ENCODE peak calls at places on chromosomes 2 and 18, in seven cellular contexts. C is IMR-90, Y is colonic mucosa, B is endothelial cell of umbilical vein, L is Peyer's patch, S is BJ, F is K562. M is an unnamed sample.

GRCh38 chr18:25456284-25456683 is 104.3 kb upstream of the ZNF521 start:
- DNase-seq in C (no peak), Y (no peak), B (peak; percentile 28), L (no peak), S (no peak), F (peak; percentile 44), M (no peak)

GRCh38 chr18:23401400-23402347 is 51.4 kb upstream of the RIOK3 start:
- DNase-seq in C (peak; percentile 73), Y (peak; percentile 51), B (peak; percentile 97), L (no peak), S (no peak), F (no peak), M (no peak)

GRCh38 chr2:217714268-217714643 is 288.5 kb downstream of the TNS1 start:
- DNase-seq in C (peak; percentile 56), Y (no peak), B (peak; percentile 11), L (no peak), S (no peak), F (no peak), M (no peak)

GRCh38 chr2:139790807-139791206 is 1010.6 kb upstream of the NXPH2 start:
- DNase-seq in C (no peak), Y (no peak), B (peak; percentile 45), L (no peak), S (no peak), F (no peak), M (no peak)

GRCh38 chr2:28357948-28358667 is 34.5 kb upstream of the FOSL2 start:
- DNase-seq in C (no peak), Y (no peak), B (no peak), L (no peak), S (no peak), F (peak; percentile 43), M (no peak)

GRCh38 chr2:120770641-120771040 is 35.0 kb downstream of the GLI2 start:
- DNase-seq in C (no peak), Y (no peak), B (no peak), L (no peak), S (no peak), F (no peak), M (no peak)

GRCh38 chr2:173881466-173881865 is 83.7 kb downstream of the SP3 start:
- DNase-seq in C (peak; percentile 7), Y (peak; percentile 29), B (peak; percentile 49), L (no peak), S (no peak), F (peak; percentile 28), M (no peak)

GRCh38 chr2:108412995-108413726 is 35.4 kb downstream of the SULT1C4 start:
- DNase-seq in C (peak; percentile 91), Y (no peak), B (no peak), L (no peak), S (peak; percentile 89), F (peak; percentile 44), M (no peak)

GRCh38 chr2:61950133-61950560 is 44.7 kb downstream of the COMMD1 start:
- DNase-seq in C (peak; percentile 8), Y (no peak), B (no peak), L (no peak), S (no peak), F (no peak), M (no peak)

GRCh38 chr2:176018708-176019107 is 16.6 kb upstream of the LNPK start:
- DNase-seq in C (no peak), Y (no peak), B (no peak), L (no peak), S (no peak), F (peak; percentile 54), M (no peak)

GRCh38 chr2:109382236-109382930 is 231.4 kb downstream of the SEPTIN10 start:
- DNase-seq in C (peak; percentile 20), Y (no peak), B (no peak), L (no peak), S (no peak), F (no peak), M (no peak)

GRCh38 chr2:226799976-226800940 is 638 bp upstream of the IRS1 start:
- DNase-seq in C (peak; percentile 23), Y (peak; percentile 56), B (no peak), L (peak; percentile 51), S (no peak), F (no peak), M (no peak)

GRCh38 chr2:177261115-177261779 is 3.3 kb downstream of the NFE2L2 start:
- DNase-seq in C (no peak), Y (peak; percentile 16), B (no peak), L (no peak), S (no peak), F (no peak), M (no peak)

GRCh38 chr2:128304330-128304714 is 14.3 kb downstream of the HS6ST1 start:
- DNase-seq in C (no peak), Y (no peak), B (no peak), L (no peak), S (no peak), F (no peak), M (no peak)

GRCh38 chr2:216078776-216079175 is 2.8 kb downstream of the PECR start:
- DNase-seq in C (no peak), Y (no peak), B (no peak), L (no peak), S (no peak), F (no peak), M (no peak)

GRCh38 chr2:73339171-73339678 is 45.9 kb upstream of the EGR4 start:
- DNase-seq in C (no peak), Y (no peak), B (no peak), L (no peak), S (no peak), F (no peak), M (no peak)

GRCh38 chr2:131646669-131647297 is 119.1 kb downstream of the CCDC74A start:
- DNase-seq in C (no peak), Y (no peak), B (no peak), L (no peak), S (no peak), F (no peak), M (no peak)

GRCh38 chr2:5696351-5696740 is 4.2 kb downstream of the SOX11 start:
- DNase-seq in C (peak; percentile 27), Y (no peak), B (no peak), L (no peak), S (no peak), F (no peak), M (peak; percentile 19)

GRCh38 chr18:48540329-48541025 is 1.6 kb downstream of the CTIF start:
- DNase-seq in C (peak; percentile 58), Y (peak; percentile 84), B (peak; percentile 69), L (peak; percentile 34), S (no peak), F (peak; percentile 79), M (no peak)

GRCh38 chr18:13684546-13684945 is 41.8 kb downstream of the FAM210A start:
- DNase-seq in C (no peak), Y (no peak), B (no peak), L (no peak), S (no peak), F (no peak), M (no peak)

GRCh38 chr2:17539993-17540812 is at the start of gene VSNL1:
- DNase-seq in C (peak; percentile 68), Y (peak; percentile 86), B (peak; percentile 27), L (peak; percentile 16), S (no peak), F (peak; percentile 37), M (no peak)

GRCh38 chr2:15303874-15304273 is 257.3 kb downstream of the NBAS start:
- DNase-seq in C (no peak), Y (no peak), B (no peak), L (no peak), S (no peak), F (peak; percentile 39), M (no peak)

GRCh38 chr2:159083601-159084000 is 115.2 kb downstream of the TANC1 start:
- DNase-seq in C (peak; percentile 78), Y (no peak), B (peak; percentile 31), L (no peak), S (peak; percentile 59), F (no peak), M (no peak)

DNA sequence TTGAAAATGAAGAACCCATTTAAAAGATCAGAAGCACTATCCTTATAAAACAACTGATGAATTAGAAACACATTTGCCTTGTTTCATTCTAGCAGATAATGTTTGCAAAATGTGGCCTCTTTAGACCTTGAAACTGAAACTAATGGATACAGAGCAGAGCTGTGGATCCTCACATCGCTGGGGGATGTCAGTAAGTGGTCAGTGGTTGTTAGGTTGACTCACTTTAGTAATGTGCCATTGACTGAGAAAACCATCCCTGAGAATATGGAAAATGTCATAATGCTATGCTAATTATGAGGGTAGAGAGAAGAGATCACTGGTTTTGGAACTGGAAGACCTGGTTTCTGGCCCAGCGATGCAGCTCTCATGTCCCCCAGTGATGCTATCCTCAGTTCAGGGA is 176.7 kb downstream of the MYO1B start:
- DNase-seq in C (no peak), Y (no peak), B (no peak), L (no peak), S (no peak), F (no peak), M (no peak)
- H3K36me3 ChIP-seq in C (peaks cover 50% of the 10 kb centered on the region), Y (no peaks in the 10 kb centered on the region), B (no peaks in the 10 kb centered on the region), L (no peaks in the 10 kb centered on the region), S (peaks cover 3% of the 10 kb centered on the region), F (no peaks in the 10 kb centered on the region), M (no peaks in the 10 kb centered on the region)

GRCh38 chr2:10792001-10792400 is 20.6 kb downstream of the PDIA6 start:
- DNase-seq in C (no peak), Y (no peak), B (no peak), L (no peak), S (no peak), F (no peak), M (no peak)
- H3K36me3 ChIP-seq in C (peaks cover 48% of the 10 kb centered on the region), Y (peaks cover 15% of the 10 kb centered on the region), B (peaks cover 49% of the 10 kb centered on the region), L (no peaks in the 10 kb centered on the region), S (peaks cover 13% of the 10 kb centered on the region), F (peaks cover 95% of the 10 kb centered on the region), M (peaks cover 92% of the 10 kb centered on the region)

GRCh38 chr2:230816735-230817134 is 48.0 kb upstream of the ITM2C start:
- DNase-seq in C (no peak), Y (no peak), B (no peak), L (no peak), S (no peak), F (no peak), M (no peak)
- H3K36me3 ChIP-seq in C (peaks cover 35% of the 10 kb centered on the region), Y (peaks cover 6% of the 10 kb centered on the region), B (peaks cover 15% of the 10 kb centered on the region), L (no peaks in the 10 kb centered on the region), S (peaks cover 8% of the 10 kb centered on the region), F (peaks cover 82% of the 10 kb centered on the region), M (peaks cover 78% of the 10 kb centered on the region)

DNA sequence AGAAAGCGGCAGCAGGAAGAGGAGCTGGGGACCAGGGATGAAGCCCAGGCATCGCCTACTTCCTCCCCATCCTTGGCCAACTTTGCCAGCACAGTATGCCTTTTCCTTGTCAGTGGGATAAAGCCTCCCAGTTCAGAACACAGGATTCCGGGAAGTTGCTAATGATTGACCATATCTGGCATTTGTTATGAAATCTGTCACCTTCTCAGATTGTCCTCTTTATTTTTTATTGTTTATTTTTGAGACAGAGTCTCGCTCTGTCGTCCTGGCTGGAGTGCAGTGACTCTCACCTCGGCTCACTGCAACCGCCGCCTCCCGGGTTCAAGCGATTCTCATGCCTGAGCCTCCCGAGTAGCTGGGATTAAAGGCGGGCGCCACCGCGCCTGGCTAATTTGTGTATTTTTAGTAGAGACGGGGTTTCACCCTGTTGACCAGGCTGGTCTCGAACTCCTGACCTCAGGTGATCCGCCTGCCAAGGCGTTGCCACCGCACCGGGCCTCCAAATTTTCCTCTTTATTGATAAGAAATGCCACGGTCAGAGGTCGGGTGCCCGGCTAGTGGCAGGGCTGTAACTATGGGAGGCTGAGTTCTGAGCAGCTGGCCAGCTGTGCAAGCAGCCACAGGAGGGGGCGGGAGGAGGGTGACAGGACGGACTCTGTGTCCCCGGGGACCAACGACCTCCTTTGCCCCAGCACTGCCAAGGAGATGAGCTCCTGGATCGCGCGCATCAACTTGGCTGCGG is 24.4 kb downstream of the PSD4 start:
- DNase-seq in C (no peak), Y (no peak), B (no peak), L (no peak), S (no peak), F (no peak), M (no peak)
- H3K36me3 ChIP-seq in C (no peaks in the 10 kb centered on the region), Y (no peaks in the 10 kb centered on the region), B (no peaks in the 10 kb centered on the region), L (no peaks in the 10 kb centered on the region), S (no peaks in the 10 kb centered on the region), F (peaks cover 64% of the 10 kb centered on the region), M (no peaks in the 10 kb centered on the region)

GRCh38 chr18:77045682-77046081 is 86.9 kb downstream of the MBP start:
- DNase-seq in C (no peak), Y (no peak), B (no peak), L (no peak), S (no peak), F (no peak), M (no peak)
- H3K36me3 ChIP-seq in C (no peaks in the 10 kb centered on the region), Y (no peaks in the 10 kb centered on the region), B (no peaks in the 10 kb centered on the region), L (no peaks in the 10 kb centered on the region), S (no peaks in the 10 kb centered on the region), F (no peaks in the 10 kb centered on the region), M (peaks cover 10% of the 10 kb centered on the region)

M was measured in esophagus muscularis mucosa.